ENCODE peak calls at places on chromosome 6, in six cellular contexts. K, Z, H, J, D and S are unnamed samples.
A peak's percentile ranks its signal among the peaks of the same experiment; 100 is the strongest.

GRCh38 chr6:41967312-41968287 is 26.0 kb upstream of the CCND3 start:
- DNase-seq in K (peak; percentile 54), Z (peak; percentile 63), H (no peak), J (no peak), D (no peak), S (no peak)

GRCh38 chr6:24666097-24666615 is 543 bp downstream of the TDP2 start:
- DNase-seq in K (peak; percentile 49), Z (no peak), H (no peak), J (no peak), D (no peak), S (no peak)

GRCh38 chr6:33609444-33610034 is 11.6 kb upstream of the ITPR3 start:
- DNase-seq in K (no peak), Z (no peak), H (no peak), J (no peak), D (no peak), S (no peak)

GRCh38 chr6:137722749-137723272 is 144.2 kb upstream of the TNFAIP3 start:
- DNase-seq in K (no peak), Z (no peak), H (no peak), J (no peak), D (no peak), S (no peak)

GRCh38 chr6:13873288-13874190 is 51.2 kb upstream of the RNF182 start:
- DNase-seq in K (peak; percentile 90), Z (peak; percentile 51), H (no peak), J (peak; percentile 5), D (peak; percentile 95), S (peak; percentile 69)

GRCh38 chr6:89454300-89454699 is 21.3 kb downstream of the ANKRD6 start:
- DNase-seq in K (peak; percentile 12), Z (no peak), H (no peak), J (no peak), D (no peak), S (no peak)

GRCh38 chr6:169376458-169376857 is 122.8 kb upstream of the THBS2 start:
- DNase-seq in K (no peak), Z (no peak), H (no peak), J (no peak), D (no peak), S (no peak)

GRCh38 chr6:135910943-135911618 is 59.6 kb downstream of the PDE7B start:
- DNase-seq in K (no peak), Z (no peak), H (no peak), J (no peak), D (no peak), S (no peak)

GRCh38 chr6:151683381-151683780 is 124.1 kb upstream of the ESR1 start:
- DNase-seq in K (no peak), Z (no peak), H (no peak), J (no peak), D (no peak), S (no peak)

GRCh38 chr6:162538643-162539064 is 188.9 kb downstream of the PRKN start:
- DNase-seq in K (no peak), Z (no peak), H (no peak), J (no peak), D (no peak), S (no peak)

GRCh38 chr6:41783106-41783780 is 2.7 kb downstream of the PRICKLE4 start:
- DNase-seq in K (no peak), Z (no peak), H (no peak), J (no peak), D (no peak), S (no peak)

GRCh38 chr6:136471372-136471771 is 78.8 kb downstream of the MAP7 start:
- DNase-seq in K (no peak), Z (no peak), H (no peak), J (no peak), D (no peak), S (no peak)

GRCh38 chr6:133891814-133892443 is 3.0 kb downstream of the TCF21 start:
- DNase-seq in K (no peak), Z (no peak), H (no peak), J (no peak), D (no peak), S (no peak)

GRCh38 chr6:134176283-134176975 is 124.0 kb upstream of the SLC2A12 start:
- DNase-seq in K (no peak), Z (no peak), H (no peak), J (no peak), D (peak; percentile 74), S (no peak)

GRCh38 chr6:2793491-2794151 is 28.4 kb downstream of the WRNIP1 start:
- DNase-seq in K (no peak), Z (no peak), H (no peak), J (no peak), D (no peak), S (no peak)

GRCh38 chr6:71621918-71622519 is 264.3 kb upstream of the RIMS1 start:
- DNase-seq in K (no peak), Z (peak; percentile 2), H (no peak), J (no peak), D (no peak), S (peak; percentile 2)

GRCh38 chr6:113103618-113104390 is 753.3 kb upstream of the MARCKS start:
- DNase-seq in K (no peak), Z (no peak), H (no peak), J (no peak), D (no peak), S (no peak)

GRCh38 chr6:115675443-115675842 is 385.2 kb downstream of the FRK start:
- DNase-seq in K (no peak), Z (no peak), H (no peak), J (no peak), D (no peak), S (no peak)

GRCh38 chr6:119308048-119308570 is 41.5 kb downstream of the MAN1A1 start:
- DNase-seq in K (peak; percentile 26), Z (peak; percentile 51), H (no peak), J (no peak), D (no peak), S (peak; percentile 83)

GRCh38 chr6:7910298-7910653 is 312 bp downstream of the TXNDC5 start:
- DNase-seq in K (no peak), Z (no peak), H (no peak), J (no peak), D (no peak), S (no peak)

GRCh38 chr6:110039996-110040383 is 61.9 kb downstream of the GPR6 start:
- DNase-seq in K (no peak), Z (peak; percentile 32), H (no peak), J (no peak), D (peak; percentile 76), S (no peak)

GRCh38 chr6:112254921-112255320 is 554 bp upstream of the LAMA4 start:
- DNase-seq in K (no peak), Z (no peak), H (no peak), J (no peak), D (no peak), S (no peak)

GRCh38 chr6:18055714-18056382 is 66.6 kb downstream of the NHLRC1 start:
- DNase-seq in K (no peak), Z (no peak), H (no peak), J (no peak), D (no peak), S (no peak)

GRCh38 chr6:18055098-18055497 is 67.4 kb downstream of the NHLRC1 start:
- DNase-seq in K (no peak), Z (no peak), H (no peak), J (peak; percentile 23), D (no peak), S (no peak)

GRCh38 chr6:18048953-18049630 is 61.7 kb upstream of the KIF13A start:
- DNase-seq in K (no peak), Z (no peak), H (no peak), J (no peak), D (no peak), S (no peak)

GRCh38 chr6:18053555-18054445 is 66.4 kb upstream of the KIF13A start:
- DNase-seq in K (peak; percentile 60), Z (no peak), H (no peak), J (no peak), D (no peak), S (no peak)

GRCh38 chr6:18053071-18053475 is 65.6 kb upstream of the KIF13A start:
- DNase-seq in K (no peak), Z (no peak), H (no peak), J (no peak), D (no peak), S (no peak)
- TF ChIP-seq ZNF274 in K (no peak), Z (no peak), H (no peak), J (no peak), D (no peak), S (no peak)

GRCh38 chr6:80988892-80989291 is 763.6 kb downstream of the TENT5A start:
- DNase-seq in K (no peak), Z (no peak), H (no peak), J (no peak), D (no peak), S (no peak)
- TF ChIP-seq ZNF274 in K (no peak), Z (no peak), H (no peak), J (no peak), D (no peak), S (no peak)

GRCh38 chr6:165653607-165654006 is 9.4 kb downstream of the PDE10A start:
- DNase-seq in K (no peak), Z (no peak), H (no peak), J (no peak), D (no peak), S (no peak)

GRCh38 chr6:165656581-165657324 is 6.3 kb downstream of the PDE10A start:
- DNase-seq in K (no peak), Z (no peak), H (no peak), J (no peak), D (no peak), S (no peak)

GRCh38 chr6:165654144-165654543 is 8.9 kb downstream of the PDE10A start:
- DNase-seq in K (no peak), Z (no peak), H (no peak), J (no peak), D (no peak), S (no peak)

GRCh38 chr6:165653196-165653595 is 9.8 kb downstream of the PDE10A start:
- DNase-seq in K (no peak), Z (no peak), H (no peak), J (no peak), D (no peak), S (no peak)

DNA sequence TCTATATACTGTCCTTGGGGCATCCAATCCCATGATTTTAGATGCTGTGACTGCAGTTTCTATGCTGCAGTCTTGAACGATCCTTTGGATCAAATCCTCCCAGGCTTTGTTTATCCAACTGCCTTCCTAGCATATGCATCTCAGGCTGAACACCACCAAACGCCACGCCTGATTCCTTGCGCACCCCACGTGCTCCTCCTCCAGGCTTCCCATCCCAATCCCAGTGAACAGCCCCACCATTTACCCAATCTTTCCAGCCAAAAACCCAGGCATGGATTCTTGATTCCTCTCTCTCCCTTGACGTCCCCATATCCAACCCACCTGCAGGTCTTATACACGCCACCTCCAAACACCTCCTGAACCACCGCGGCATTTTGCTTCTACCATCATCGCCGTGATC is 7.8 kb downstream of the PDE10A start:
- DNase-seq in K (no peak), Z (no peak), H (no peak), J (no peak), D (no peak), S (no peak)
- TF ChIP-seq ZNF274 in K (no peak), Z (no peak), H (no peak), J (no peak), D (no peak), S (no peak)

DNA sequence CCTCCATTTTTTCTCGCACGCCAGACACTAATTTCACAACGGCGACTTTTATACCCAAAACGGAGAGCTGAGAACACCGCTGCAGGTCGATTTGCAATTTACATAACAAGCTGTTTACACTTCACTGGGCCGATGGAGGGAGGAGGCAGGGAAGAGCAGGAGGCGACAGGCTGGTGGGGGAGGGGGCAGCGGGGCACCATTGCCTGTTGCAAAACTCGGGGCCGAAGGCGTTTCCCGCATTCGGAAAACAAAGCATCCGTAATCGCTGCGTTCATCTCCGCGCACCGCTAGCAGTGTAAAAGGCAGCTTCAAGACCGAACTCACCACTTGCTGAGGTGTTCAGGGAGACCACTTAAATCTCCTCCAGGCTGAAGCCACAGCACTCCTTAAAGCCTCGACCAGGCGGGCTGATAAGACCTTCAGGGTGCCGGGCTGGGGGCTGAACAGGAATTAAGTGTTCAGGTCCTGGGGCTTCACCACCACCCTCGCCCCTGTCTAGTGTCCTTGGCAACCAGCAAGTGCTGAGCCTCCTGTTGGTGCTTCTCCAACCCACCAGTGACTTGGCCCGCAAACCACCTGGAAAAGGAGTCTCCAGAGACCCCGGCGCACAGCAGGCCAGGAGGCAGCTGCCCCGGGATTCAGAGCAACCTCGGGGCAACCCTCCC is 2.0 kb upstream of the FOXC1 start:
- DNase-seq in K (no peak), Z (no peak), H (no peak), J (no peak), D (peak; percentile 82), S (peak; percentile 52)
- TF ChIP-seq ZNF274 in K (no peak), Z (no peak), H (no peak), J (no peak), D (no peak), S (no peak)